ENCODE peak calls at places on chromosomes 4 and X, in four cellular contexts. Y is renal cortical epithelial cell, S is adipocyte, T is iris pigment epithelial cell. W is an unnamed sample.

GRCh38 chr4:180909279-180909678 is 1333.9 kb upstream of the TENM3 start:
- DNase-seq in Y (peak), S (peak), T (no peak), W (no peak)

GRCh38 chr4:90727938-90728337 is 600.7 kb downstream of the CCSER1 start:
- DNase-seq in Y (peak), S (no peak), T (peak), W (no peak)

GRCh38 chrX:106906361-106906760 is 3.2 kb upstream of the RIPPLY1 start:
- DNase-seq in Y (peak), S (no peak), T (no peak), W (no peak)

GRCh38 chr4:47801481-47802002 is 36.3 kb downstream of the CORIN start:
- DNase-seq in Y (no peak), S (no peak), T (no peak), W (no peak)

GRCh38 chr4:184384056-184384809 is 90.1 kb downstream of the IRF2 start:
- DNase-seq in Y (peak), S (peak), T (peak), W (no peak)

GRCh38 chrX:119640621-119641020 is 34.4 kb upstream of the NKRF start:
- DNase-seq in Y (no peak), S (no peak), T (no peak), W (no peak)

GRCh38 chrX:152641996-152642395 is 4.3 kb downstream of the GABRQ start:
- DNase-seq in Y (no peak), S (peak), T (peak), W (no peak)

GRCh38 chrX:71366674-71367256 is 608 bp downstream of the TAF1 start:
- DNase-seq in Y (no peak), S (peak), T (peak), W (no peak)

GRCh38 chrX:140163376-140164159 is 198.2 kb upstream of the CXorf66 start:
- DNase-seq in Y (no peak), S (no peak), T (peak), W (no peak)

GRCh38 chr4:81472249-81473085 is 760 bp upstream of the RASGEF1B start:
- DNase-seq in Y (no peak), S (peak), T (peak), W (no peak)

GRCh38 chr4:8860892-8861575 is 10.6 kb downstream of the HMX1 start:
- DNase-seq in Y (no peak), S (no peak), T (no peak), W (no peak)